ENCODE peak calls at places on chromosomes 11 and 22, in seven cellular contexts. G, A, C, M, F, E and W are unnamed samples.

GRCh38 chr11:57336111-57336666 is 497 bp upstream of the SSRP1 start:
- DNase-seq in A (no peak), E (no peak), G (no peak), M (no peak), C (no peak), F (no peak), W (no peak)

GRCh38 chr22:24466831-24467249 is 28.3 kb upstream of the UPB1 start:
- DNase-seq in M (no peak), E (no peak), G (no peak), F (no peak), A (no peak), C (no peak), W (no peak)

GRCh38 chr11:109864834-109865557 is 228.2 kb upstream of the ZC3H12C start:
- DNase-seq in A (no peak), G (no peak), E (no peak), F (no peak), M (no peak), C (no peak), W (no peak)

GRCh38 chr11:102201776-102202175 is 91.5 kb downstream of the YAP1 start:
- DNase-seq in M (no peak), E (no peak), F (no peak), G (no peak), C (no peak), A (no peak), W (no peak)

GRCh38 chr11:78806214-78807004 is 231.7 kb upstream of the NARS2 start:
- DNase-seq in G (no peak), F (no peak), M (no peak), A (no peak), E (no peak), C (no peak), W (no peak)

GRCh38 chr11:103947566-103947919 is 88.9 kb upstream of the DDI1 start:
- DNase-seq in G (no peak), F (no peak), C (no peak), E (no peak), M (no peak), A (no peak), W (no peak)

GRCh38 chr22:47189056-47189916 is 426.8 kb downstream of the TBC1D22A start:
- DNase-seq in E (no peak), F (no peak), G (peak), M (peak), A (no peak), C (no peak), W (no peak)

GRCh38 chr22:27344546-27344945 is 457.0 kb downstream of the MN1 start:
- DNase-seq in F (no peak), M (no peak), G (no peak), C (no peak), E (no peak), A (no peak), W (no peak)

GRCh38 chr11:3205261-3206127 is 13.1 kb downstream of the MRGPRG start:
- DNase-seq in E (no peak), C (no peak), G (no peak), F (no peak), A (no peak), M (no peak), W (no peak)

GRCh38 chr22:27800250-27801131 is 1.1 kb downstream of the MN1 start:
- DNase-seq in F (no peak), M (no peak), A (no peak), G (no peak), E (no peak), C (no peak), W (no peak)

GRCh38 chr11:107018274-107018901 is at the start of gene GUCY1A2:
- DNase-seq in A (no peak), E (no peak), F (peak), C (no peak), G (peak), M (no peak), W (no peak)

GRCh38 chr11:74279256-74279655 is 32.2 kb downstream of the P4HA3 start:
- DNase-seq in E (no peak), F (no peak), G (no peak), A (no peak), M (no peak), C (no peak), W (no peak)

GRCh38 chr11:10413268-10413667 is 41.8 kb upstream of the AMPD3 start:
- DNase-seq in E (no peak), F (no peak), A (no peak), C (peak), M (peak), G (no peak), W (no peak)

GRCh38 chr11:134644489-134645456 is 232.7 kb upstream of the B3GAT1 start:
- DNase-seq in C (no peak), A (no peak), M (no peak), G (peak), F (peak), E (no peak), W (peak)

GRCh38 chr11:66315921-66316811 is 678 bp downstream of the CD248 start:
- DNase-seq in G (no peak), F (no peak), A (no peak), E (no peak), C (no peak), M (no peak), W (no peak)

GRCh38 chr22:43275545-43275981 is 67.6 kb downstream of the SCUBE1 start:
- DNase-seq in F (peak), E (no peak), A (peak), G (no peak), C (peak), M (no peak), W (no peak)

GRCh38 chr22:35114296-35114980 is 48.5 kb downstream of the ISX start:
- DNase-seq in A (no peak), E (no peak), F (no peak), C (no peak), G (no peak), M (no peak), W (no peak)

GRCh38 chr22:19766506-19767426 is 6.2 kb downstream of the TBX1 start:
- DNase-seq in F (peak), G (no peak), E (no peak), M (peak), C (no peak), A (peak), W (peak)

GRCh38 chr22:28002863-28003565 is 84.0 kb upstream of the PITPNB start:
- DNase-seq in E (no peak), A (no peak), G (no peak), M (no peak), C (no peak), F (no peak), W (no peak)

GRCh38 chr11:3823303-3823702 is 14.9 kb downstream of the PGAP2 start:
- DNase-seq in F (no peak), C (no peak), A (no peak), M (no peak), E (no peak), G (no peak), W (no peak)

GRCh38 chr22:48072777-48073176 is 1310.3 kb downstream of the TBC1D22A start:
- DNase-seq in E (no peak), C (no peak), M (no peak), A (no peak), G (no peak), F (no peak), W (no peak)

GRCh38 chr11:95304777-95305176 is 73.8 kb upstream of the SESN3 start:
- DNase-seq in F (no peak), C (no peak), M (no peak), E (no peak), A (no peak), G (no peak), W (no peak)

GRCh38 chr22:47716890-47717615 is 954.6 kb downstream of the TBC1D22A start:
- DNase-seq in G (no peak), M (no peak), C (no peak), E (no peak), F (peak), A (peak), W (no peak)

GRCh38 chr11:123211981-123212380 is 16.9 kb upstream of the CLMP start:
- DNase-seq in M (no peak), G (no peak), A (no peak), E (no peak), F (peak), C (no peak), W (no peak)

GRCh38 chr11:14906614-14907392 is 14.8 kb upstream of the CYP2R1 start:
- DNase-seq in F (no peak), G (no peak), A (no peak), E (no peak), M (no peak), C (no peak), W (no peak)

GRCh38 chr11:35031869-35032268 is 107.1 kb upstream of the CD44 start:
- DNase-seq in C (no peak), A (no peak), E (no peak), F (no peak), G (no peak), M (no peak), W (no peak)

GRCh38 chr11:79026803-79027445 is 413.9 kb downstream of the TENM4 start:
- DNase-seq in F (no peak), C (no peak), G (no peak), M (no peak), E (no peak), A (no peak), W (no peak)

GRCh38 chr11:23164022-23164421 is 303.7 kb upstream of the CCDC179 start:
- DNase-seq in M (no peak), C (no peak), E (no peak), G (no peak), F (no peak), A (no peak), W (no peak)

GRCh38 chr11:121321614-121322243 is 29.2 kb downstream of the SC5D start:
- DNase-seq in M (peak), C (no peak), F (no peak), E (no peak), G (no peak), A (no peak), W (no peak)

GRCh38 chr11:111913997-111914396 is 1.5 kb downstream of the HSPB2 start:
- DNase-seq in E (no peak), F (no peak), C (peak), A (no peak), M (no peak), G (peak), W (no peak)
- TF ChIP-seq EP300 in E (no peak), F (no peak), C (no peak), A (no peak), M (no peak), G (peak), W (no peak)

GRCh38 chr11:68373189-68373809 is 60.9 kb downstream of the LRP5 start:
- DNase-seq in A (no peak), E (no peak), G (no peak), F (no peak), M (no peak), C (no peak), W (no peak)

GRCh38 chr11:68373810-68374501 is 61.6 kb downstream of the LRP5 start:
- DNase-seq in F (no peak), M (peak), A (no peak), C (peak), G (no peak), E (no peak), W (peak)

GRCh38 chr11:68375337-68375736 is 62.9 kb downstream of the LRP5 start:
- DNase-seq in G (no peak), M (no peak), E (no peak), A (no peak), F (no peak), C (no peak), W (no peak)

GRCh38 chr11:68372625-68373024 is 60.2 kb downstream of the LRP5 start:
- DNase-seq in C (no peak), G (no peak), A (no peak), F (no peak), M (no peak), E (no peak), W (no peak)

DNA sequence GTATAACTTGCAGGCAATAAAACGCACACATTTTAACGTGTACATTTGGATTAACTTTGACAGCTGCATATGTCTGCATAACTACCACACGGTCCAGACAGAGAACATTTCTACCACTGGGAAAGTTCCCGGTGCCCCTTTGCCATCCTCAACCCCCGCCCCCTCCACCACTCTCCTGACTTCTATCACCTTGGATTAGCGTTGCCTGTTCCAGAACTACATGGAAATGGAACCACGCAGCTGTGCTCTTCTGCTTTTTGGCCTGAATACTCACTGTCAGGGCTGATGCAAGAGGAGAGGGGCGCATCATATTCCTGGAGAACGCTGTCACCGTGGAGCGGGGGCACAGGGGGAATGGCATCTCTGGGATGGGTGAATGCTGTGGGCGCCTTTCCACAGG is 62.1 kb downstream of the LRP5 start:
- DNase-seq in M (no peak), E (no peak), F (no peak), G (no peak), C (no peak), A (no peak), W (no peak)
- H3K27ac ChIP-seq in M (peak), E (no peak), F (peak), G (peak), C (peak), A (no peak), W (peak)

DNA sequence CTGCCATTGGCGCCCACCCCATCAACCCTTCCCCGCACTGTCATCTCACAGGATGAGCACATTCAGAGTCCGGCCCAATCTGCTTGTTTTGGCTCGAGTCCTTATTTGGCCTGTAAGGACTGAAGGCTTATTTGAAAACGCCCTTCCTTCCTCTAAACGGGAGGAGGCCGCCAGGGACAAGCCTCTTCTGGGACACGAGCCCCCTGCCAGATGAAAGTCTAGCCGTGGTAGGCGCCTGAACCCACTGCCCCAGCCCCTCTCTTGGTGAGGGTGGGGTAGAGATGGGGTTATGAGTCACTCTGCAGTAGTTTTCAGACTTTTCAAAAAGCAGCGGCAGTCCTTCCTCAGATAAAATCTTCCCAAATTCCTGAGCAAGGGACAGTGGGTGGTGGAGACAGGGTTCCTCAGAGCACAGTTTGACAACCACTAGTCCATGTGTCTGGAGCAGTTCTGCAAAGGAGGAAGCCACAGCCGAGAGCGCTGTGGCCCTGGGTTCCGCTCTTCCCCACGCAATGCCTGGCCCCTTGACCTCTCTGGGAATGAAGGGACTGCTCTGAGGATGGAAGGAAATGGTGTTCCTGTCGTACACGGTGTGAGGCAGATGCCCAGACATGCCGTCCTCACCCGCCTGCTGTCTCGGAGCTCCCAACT is 57.0 kb downstream of the MYH9 start:
- DNase-seq in M (no peak), G (no peak), F (no peak), C (no peak), E (no peak), A (no peak), W (no peak)
- TF ChIP-seq POLR2AphosphoS5 in M (no peak), G (no peak), F (peak), C (no peak), E (no peak), A (no peak), W (peak)

DNA sequence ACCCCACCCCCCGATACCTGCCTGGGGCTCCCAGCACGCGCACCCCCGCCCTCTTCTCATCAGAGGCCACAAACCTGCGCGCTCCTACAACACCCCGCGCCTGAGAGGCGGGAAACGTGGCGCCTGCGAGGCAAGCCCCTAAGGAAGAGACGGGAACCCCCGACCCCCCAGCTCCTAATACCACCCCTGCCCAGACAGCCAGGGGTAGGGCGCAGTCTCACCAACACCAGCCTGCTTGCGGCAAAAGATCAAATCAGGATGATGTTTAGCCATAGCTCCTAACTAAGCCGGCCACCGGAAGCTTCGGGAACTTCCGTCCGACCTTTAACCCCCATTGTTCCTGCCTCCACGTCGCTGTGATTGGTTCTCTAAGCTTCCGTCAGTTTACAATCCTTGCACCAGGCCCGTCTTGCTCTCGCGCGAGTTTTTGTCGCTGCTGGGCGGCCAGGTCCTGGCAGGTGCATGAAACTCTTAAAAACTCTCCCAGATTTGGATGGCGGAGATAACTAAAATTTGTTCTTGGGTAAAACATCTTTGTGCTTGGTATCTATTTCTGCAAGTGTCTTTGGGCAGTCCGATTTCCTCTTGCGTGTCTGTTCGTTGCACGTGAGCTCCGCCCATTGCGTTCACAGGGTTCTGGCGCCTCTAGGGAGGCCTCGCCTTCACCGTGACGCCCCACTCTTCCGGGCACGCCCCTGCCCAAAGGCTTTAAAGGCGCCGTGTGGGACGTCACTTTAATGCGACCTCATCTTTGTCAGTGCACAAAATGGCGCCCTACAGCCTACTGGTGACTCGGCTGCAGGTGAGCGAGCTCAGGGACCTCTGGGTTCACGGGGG is at the start of the genes ACO2 and PHF5A:
- DNase-seq in C (peak), G (peak), M (peak), A (peak), F (peak), E (peak), W (peak)
- TF ChIP-seq EP300 in C (no peak), G (peak), M (no peak), A (peak), F (no peak), E (no peak), W (peak)

GRCh38 chr22:31295831-31296230 is 3.5 kb upstream of the PIK3IP1 start:
- DNase-seq in A (no peak), G (no peak), F (no peak), M (no peak), E (no peak), C (no peak), W (no peak)
- H3K27ac ChIP-seq in A (peak), G (peak), F (no peak), M (peak), E (no peak), C (no peak), W (peak)

DNA sequence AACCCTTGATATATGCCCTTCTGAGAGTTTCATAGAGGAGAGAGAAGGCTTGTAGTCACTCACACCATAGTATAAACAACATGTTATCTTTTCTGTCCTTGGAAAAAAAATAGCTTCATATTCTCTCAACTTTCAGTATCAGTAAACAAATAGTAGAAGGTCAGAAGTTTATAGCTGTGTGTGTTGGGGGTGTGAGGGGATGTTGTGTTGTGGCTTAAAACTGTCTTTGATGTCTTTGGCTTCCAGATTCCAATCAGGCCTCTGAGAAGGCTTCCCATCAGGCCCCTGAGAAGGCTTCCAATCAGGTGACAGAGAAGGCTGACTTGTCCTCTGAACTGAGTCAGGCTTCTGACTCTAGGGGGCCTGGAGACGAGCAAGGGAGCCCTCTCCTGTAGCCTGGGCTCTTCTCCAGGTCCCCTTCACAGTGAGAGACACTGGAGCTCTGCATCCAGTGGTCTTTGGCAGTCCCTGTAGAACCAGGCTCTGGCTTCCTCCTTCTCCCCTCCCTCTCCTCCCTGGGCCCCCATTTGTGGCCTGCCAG is 9.3 kb downstream of the MTFP1 start:
- DNase-seq in G (no peak), C (peak), M (no peak), A (no peak), F (no peak), E (no peak), W (no peak)
- TF ChIP-seq POLR2AphosphoS5 in G (no peak), C (no peak), M (no peak), A (no peak), F (no peak), E (no peak), W (no peak)